ENCODE peak calls at places on chromosome 10, in four cellular contexts. One of them, this sample, is unnamed. For H3K9me3 and H3K4me1, the result is how much of the 10 kb centered on the place peaks cover.

GRCh38 chr10:79038841-79039201 is 29.9 kb upstream of the ZMIZ1 start:
- DNase-seq in body of pancreas: no peak
- DNase-seq in tibial artery: peak
- DNase-seq in HAP-1: peak
- DNase-seq in this sample: peak

GRCh38 chr10:51170518-51171245 is 96.4 kb downstream of the PRKG1 start:
- DNase-seq in body of pancreas: no peak
- DNase-seq in tibial artery: no peak
- DNase-seq in HAP-1: no peak
- DNase-seq in this sample: no peak

GRCh38 chr10:24718031-24718855 is 5.4 kb downstream of the ARHGAP21 start:
- DNase-seq in body of pancreas: no peak
- DNase-seq in tibial artery: no peak
- DNase-seq in HAP-1: no peak
- DNase-seq in this sample: no peak

GRCh38 chr10:16491933-16492332 is 29.7 kb downstream of the C1QL3 start:
- DNase-seq in body of pancreas: no peak
- DNase-seq in tibial artery: no peak
- DNase-seq in HAP-1: no peak
- DNase-seq in this sample: no peak

GRCh38 chr10:92837462-92837861 is 10.9 kb upstream of the EXOC6 start:
- DNase-seq in body of pancreas: no peak
- DNase-seq in tibial artery: no peak
- DNase-seq in HAP-1: no peak
- DNase-seq in this sample: no peak

GRCh38 chr10:11168423-11169100 is 150.9 kb downstream of the CELF2 start:
- DNase-seq in body of pancreas: no peak
- DNase-seq in tibial artery: no peak
- DNase-seq in HAP-1: no peak
- DNase-seq in this sample: no peak

GRCh38 chr10:96663794-96664193 is 56.5 kb downstream of the PIK3AP1 start:
- DNase-seq in body of pancreas: peak
- DNase-seq in tibial artery: no peak
- DNase-seq in HAP-1: no peak
- DNase-seq in this sample: no peak

GRCh38 chr10:22554481-22555182 is 159.7 kb downstream of the PIP4K2A start:
- DNase-seq in body of pancreas: peak
- DNase-seq in tibial artery: peak
- DNase-seq in HAP-1: no peak
- DNase-seq in this sample: peak

GRCh38 chr10:100982916-100983830 is 4.1 kb downstream of the MRPL43 start:
- DNase-seq in body of pancreas: peak
- DNase-seq in tibial artery: no peak
- DNase-seq in HAP-1: no peak
- DNase-seq in this sample: no peak

GRCh38 chr10:24542314-24543270 is 181.1 kb downstream of the ARHGAP21 start:
- DNase-seq in body of pancreas: no peak
- DNase-seq in tibial artery: no peak
- DNase-seq in HAP-1: no peak
- DNase-seq in this sample: no peak

GRCh38 chr10:87817291-87817872 is 644 bp downstream of the ATAD1 start:
- DNase-seq in body of pancreas: no peak
- DNase-seq in tibial artery: no peak
- DNase-seq in HAP-1: peak
- DNase-seq in this sample: no peak

GRCh38 chr10:61612451-61612850 is 50.3 kb upstream of the CABCOCO1 start:
- DNase-seq in body of pancreas: no peak
- DNase-seq in tibial artery: no peak
- DNase-seq in HAP-1: no peak
- DNase-seq in this sample: no peak

GRCh38 chr10:63464402-63465292 is 1.1 kb downstream of the JMJD1C start:
- DNase-seq in body of pancreas: no peak
- DNase-seq in tibial artery: no peak
- DNase-seq in HAP-1: peak
- DNase-seq in this sample: no peak

GRCh38 chr10:89303161-89303560 is 1.3 kb downstream of the IFIT2 start:
- DNase-seq in body of pancreas: no peak
- DNase-seq in tibial artery: no peak
- DNase-seq in HAP-1: no peak
- DNase-seq in this sample: no peak

GRCh38 chr10:127216284-127216683 is 19.9 kb upstream of the INSYN2A start:
- DNase-seq in body of pancreas: no peak
- DNase-seq in tibial artery: no peak
- DNase-seq in HAP-1: no peak
- DNase-seq in this sample: no peak

GRCh38 chr10:79985481-79986072 is 36.7 kb upstream of the SFTPD start:
- DNase-seq in body of pancreas: no peak
- DNase-seq in tibial artery: no peak
- DNase-seq in HAP-1: no peak
- DNase-seq in this sample: no peak

GRCh38 chr10:34001087-34001580 is 666.7 kb upstream of the NRP1 start:
- DNase-seq in body of pancreas: no peak
- DNase-seq in tibial artery: no peak
- DNase-seq in HAP-1: no peak
- DNase-seq in this sample: no peak

GRCh38 chr10:43233601-43234430 is 33.0 kb downstream of the RASGEF1A start:
- DNase-seq in body of pancreas: no peak
- DNase-seq in tibial artery: peak
- DNase-seq in HAP-1: no peak
- DNase-seq in this sample: peak

GRCh38 chr10:102629661-102630614 is 14.3 kb upstream of the TRIM8 start:
- DNase-seq in body of pancreas: no peak
- DNase-seq in tibial artery: no peak
- DNase-seq in HAP-1: no peak
- DNase-seq in this sample: no peak

GRCh38 chr10:78972947-78973900 is 95.5 kb upstream of the ZMIZ1 start:
- DNase-seq in body of pancreas: peak
- DNase-seq in tibial artery: peak
- DNase-seq in HAP-1: peak
- DNase-seq in this sample: peak

GRCh38 chr10:60985946-60986345 is 42.0 kb upstream of the RHOBTB1 start:
- DNase-seq in body of pancreas: no peak
- DNase-seq in tibial artery: no peak
- DNase-seq in HAP-1: no peak
- DNase-seq in this sample: no peak

GRCh38 chr10:454860-455259 is 234.6 kb downstream of the DIP2C start:
- DNase-seq in body of pancreas: peak
- DNase-seq in tibial artery: peak
- DNase-seq in HAP-1: no peak
- DNase-seq in this sample: no peak

GRCh38 chr10:70967591-70968588 is 79.5 kb upstream of the PCBD1 start:
- DNase-seq in body of pancreas: no peak
- DNase-seq in tibial artery: no peak
- DNase-seq in HAP-1: no peak
- DNase-seq in this sample: no peak

GRCh38 chr10:100510533-100511308 is 8.9 kb downstream of the SEC31B start:
- DNase-seq in body of pancreas: peak
- DNase-seq in tibial artery: no peak
- DNase-seq in HAP-1: no peak
- DNase-seq in this sample: no peak

GRCh38 chr10:97481071-97481470 is 17.2 kb downstream of the MMS19 start:
- DNase-seq in body of pancreas: no peak
- DNase-seq in tibial artery: no peak
- DNase-seq in HAP-1: no peak
- DNase-seq in this sample: no peak

GRCh38 chr10:23439920-23440875 is 1.3 kb downstream of the OTUD1 start:
- DNase-seq in body of pancreas: peak
- DNase-seq in tibial artery: peak
- DNase-seq in HAP-1: peak
- DNase-seq in this sample: peak

GRCh38 chr10:36903040-36903439 is 222.4 kb upstream of the ANKRD30A start:
- DNase-seq in body of pancreas: no peak
- DNase-seq in tibial artery: no peak
- DNase-seq in HAP-1: peak
- DNase-seq in this sample: no peak

DNA sequence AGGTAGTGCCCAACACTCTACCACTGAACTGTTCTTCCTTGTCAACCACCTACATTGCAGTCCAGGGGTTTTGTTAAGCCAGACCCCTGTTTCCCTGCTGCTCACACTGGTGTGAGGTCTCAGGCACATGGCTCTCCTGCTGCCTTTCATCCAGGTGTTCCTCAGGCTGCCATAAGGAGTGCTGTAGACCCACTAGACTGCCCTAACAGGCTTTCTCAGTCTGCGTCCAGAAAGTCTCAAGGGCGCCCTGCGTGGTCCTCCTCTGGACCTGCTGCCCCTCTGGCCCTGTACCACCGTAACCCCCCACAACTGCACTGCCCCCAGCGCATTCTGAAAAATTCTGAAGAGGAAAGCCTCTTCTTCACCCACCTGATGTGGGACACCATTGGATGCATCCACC is 225.7 kb upstream of the ANKRD30A start:
- DNase-seq in body of pancreas: no peak
- DNase-seq in tibial artery: no peak
- DNase-seq in HAP-1: no peak
- DNase-seq in this sample: no peak
- H3K9me3 ChIP-seq in body of pancreas: under half
- H3K9me3 ChIP-seq in tibial artery: under half
- H3K9me3 ChIP-seq in HAP-1: under half
- H3K9me3 ChIP-seq in this sample: under half

GRCh38 chr10:67401711-67402110 is 294.3 kb downstream of the CTNNA3 start:
- DNase-seq in body of pancreas: no peak
- DNase-seq in tibial artery: no peak
- DNase-seq in HAP-1: no peak
- DNase-seq in this sample: no peak
- H3K4me1 ChIP-seq in body of pancreas: under half
- H3K4me1 ChIP-seq in tibial artery: under half
- H3K4me1 ChIP-seq in HAP-1: under half
- H3K4me1 ChIP-seq in this sample: under half

GRCh38 chr10:131573256-131574215 is 262.0 kb upstream of the TCERG1L start:
- DNase-seq in body of pancreas: no peak
- DNase-seq in tibial artery: no peak
- DNase-seq in HAP-1: no peak
- DNase-seq in this sample: no peak

GRCh38 chr10:131571845-131572244 is 260.3 kb upstream of the TCERG1L start:
- DNase-seq in body of pancreas: no peak
- DNase-seq in tibial artery: no peak
- DNase-seq in HAP-1: no peak
- DNase-seq in this sample: no peak

GRCh38 chr10:131569851-131570715 is 258.6 kb upstream of the TCERG1L start:
- DNase-seq in body of pancreas: no peak
- DNase-seq in tibial artery: no peak
- DNase-seq in HAP-1: no peak
- DNase-seq in this sample: peak

GRCh38 chr10:131570716-131571307 is 259.3 kb upstream of the TCERG1L start:
- DNase-seq in body of pancreas: no peak
- DNase-seq in tibial artery: no peak
- DNase-seq in HAP-1: no peak
- DNase-seq in this sample: no peak

DNA sequence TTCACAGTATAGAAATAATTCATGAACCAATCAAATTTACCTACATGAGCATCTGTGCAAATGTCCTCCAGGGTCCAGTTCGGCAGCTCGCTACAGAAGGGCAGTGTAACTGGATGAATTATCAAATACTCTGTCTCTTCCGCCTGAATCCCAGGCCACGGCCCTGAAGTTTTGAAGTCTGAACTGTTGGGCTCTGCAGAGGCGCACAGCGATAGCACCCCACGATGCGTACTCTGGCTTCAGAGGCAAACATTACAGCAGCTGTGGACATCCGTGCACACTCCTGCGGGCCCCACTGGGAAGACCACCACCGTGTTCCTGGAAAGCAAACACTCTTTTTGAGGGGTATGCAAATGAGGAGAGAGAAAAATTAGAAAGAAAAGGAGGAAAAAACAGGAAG is 259.8 kb upstream of the TCERG1L start:
- DNase-seq in body of pancreas: no peak
- DNase-seq in tibial artery: no peak
- DNase-seq in HAP-1: no peak
- DNase-seq in this sample: no peak
- H3K9me3 ChIP-seq in body of pancreas: under half
- H3K9me3 ChIP-seq in tibial artery: under half
- H3K9me3 ChIP-seq in HAP-1: under half
- H3K9me3 ChIP-seq in this sample: under half

GRCh38 chr10:121312582-121312981 is 285.7 kb downstream of the FGFR2 start:
- DNase-seq in body of pancreas: peak
- DNase-seq in tibial artery: no peak
- DNase-seq in HAP-1: no peak
- DNase-seq in this sample: no peak

GRCh38 chr10:121310151-121310711 is 288.0 kb downstream of the FGFR2 start:
- DNase-seq in body of pancreas: peak
- DNase-seq in tibial artery: no peak
- DNase-seq in HAP-1: peak
- DNase-seq in this sample: no peak

GRCh38 chr10:121313119-121313858 is 285.0 kb downstream of the FGFR2 start:
- DNase-seq in body of pancreas: peak
- DNase-seq in tibial artery: no peak
- DNase-seq in HAP-1: no peak
- DNase-seq in this sample: no peak

GRCh38 chr10:121309164-121309563 is 289.1 kb downstream of the FGFR2 start:
- DNase-seq in body of pancreas: no peak
- DNase-seq in tibial artery: no peak
- DNase-seq in HAP-1: no peak
- DNase-seq in this sample: no peak

DNA sequence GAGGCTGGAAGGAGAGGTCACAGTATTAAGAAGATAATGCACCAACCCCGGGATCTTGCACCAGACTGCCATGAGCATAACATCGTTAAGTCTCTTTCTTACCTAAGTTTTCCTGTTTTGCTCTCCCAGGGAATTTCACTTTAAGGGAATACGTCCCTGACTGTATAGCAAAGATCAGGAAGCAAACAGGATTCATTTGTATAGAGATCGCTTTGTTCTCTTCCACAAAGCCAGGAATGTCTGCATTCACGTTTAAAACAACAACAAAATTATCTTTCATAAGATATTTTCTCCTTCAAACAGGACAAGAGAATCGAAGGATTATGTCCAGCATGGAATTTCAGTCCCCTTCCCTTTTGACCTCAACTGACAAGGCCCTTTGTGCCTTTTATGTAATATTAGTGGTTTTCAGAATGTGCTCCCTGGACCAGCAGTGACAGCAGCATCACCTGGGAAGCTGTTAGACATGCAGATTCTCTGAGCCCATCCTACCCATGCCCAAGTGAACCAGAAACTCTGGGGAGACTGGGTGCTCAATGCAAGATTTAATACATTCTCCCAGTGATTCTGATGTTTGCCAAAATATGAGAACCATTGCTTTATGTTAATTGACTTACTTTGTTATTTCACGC is 286.3 kb downstream of the FGFR2 start:
- DNase-seq in body of pancreas: no peak
- DNase-seq in tibial artery: no peak
- DNase-seq in HAP-1: peak
- DNase-seq in this sample: no peak
- H3K4me1 ChIP-seq in body of pancreas: under half
- H3K4me1 ChIP-seq in tibial artery: under half
- H3K4me1 ChIP-seq in HAP-1: under half
- H3K4me1 ChIP-seq in this sample: under half

GRCh38 chr10:111117528-111118277 is 40.9 kb downstream of the ADRA2A start:
- DNase-seq in body of pancreas: no peak
- DNase-seq in tibial artery: no peak
- DNase-seq in HAP-1: no peak
- DNase-seq in this sample: no peak
- H3K9me3 ChIP-seq in body of pancreas: under half
- H3K9me3 ChIP-seq in tibial artery: under half
- H3K9me3 ChIP-seq in HAP-1: under half
- H3K9me3 ChIP-seq in this sample: under half